ENCODE peak calls at places on chromosome 9, in four cellular contexts. C, A, X and D are unnamed samples.

GRCh38 chr9:130471411-130472183 is 26.8 kb downstream of the ASS1 start:
- DNase-seq in C (no peak), A (no peak), X (no peak), D (no peak)

GRCh38 chr9:64773491-64773931 is 511.5 kb downstream of the FOXD4L5 start:
- DNase-seq in C (no peak), A (no peak), X (no peak), D (no peak)

GRCh38 chr9:131238402-131239021 is 37.8 kb downstream of the FAM78A start:
- DNase-seq in C (no peak), A (no peak), X (no peak), D (no peak)

GRCh38 chr9:90774682-90775081 is 26.9 kb upstream of the SYK start:
- DNase-seq in C (no peak), A (no peak), X (no peak), D (no peak)

GRCh38 chr9:115202960-115203751 is 85.2 kb upstream of the TNC start:
- DNase-seq in C (no peak), A (no peak), X (no peak), D (no peak)

GRCh38 chr9:70131296-70131695 is 87.6 kb downstream of the MAMDC2 start:
- DNase-seq in C (no peak), A (no peak), X (no peak), D (no peak)

GRCh38 chr9:78462616-78463015 is 165.7 kb downstream of the PSAT1 start:
- DNase-seq in C (no peak), A (no peak), X (no peak), D (no peak)

GRCh38 chr9:84669008-84669292 is 579 bp upstream of the NTRK2 start:
- DNase-seq in C (no peak), A (no peak), X (peak; percentile 69), D (no peak)

GRCh38 chr9:96344458-96345180 is 38.9 kb downstream of the SLC35D2 start:
- DNase-seq in C (peak; percentile 67), A (no peak), X (peak; percentile 70), D (no peak)

GRCh38 chr9:78835928-78836450 is 539.1 kb downstream of the PSAT1 start:
- DNase-seq in C (no peak), A (no peak), X (no peak), D (no peak)

GRCh38 chr9:5858833-5859232 is 25.9 kb upstream of the ERMP1 start:
- DNase-seq in C (no peak), A (no peak), X (no peak), D (no peak)

GRCh38 chr9:134291961-134292871 is 34.0 kb upstream of the RXRA start:
- DNase-seq in C (no peak), A (no peak), X (no peak), D (no peak)

GRCh38 chr9:6330958-6331634 is 2.9 kb downstream of the TPD52L3 start:
- DNase-seq in C (no peak), A (no peak), X (no peak), D (no peak)

GRCh38 chr9:76451234-76451633 is 7.7 kb upstream of the GCNT1 start:
- DNase-seq in C (no peak), A (no peak), X (no peak), D (no peak)

GRCh38 chr9:18632624-18633407 is 158.9 kb downstream of the ADAMTSL1 start:
- DNase-seq in C (peak; percentile 27), A (no peak), X (no peak), D (no peak)

GRCh38 chr9:132241840-132242620 is 80.2 kb downstream of the NTNG2 start:
- DNase-seq in C (no peak), A (peak; percentile 50), X (no peak), D (no peak)

GRCh38 chr9:125767349-125767748 is 20.2 kb downstream of the PBX3 start:
- DNase-seq in C (no peak), A (no peak), X (no peak), D (no peak)

GRCh38 chr9:1804128-1804865 is 210.8 kb upstream of the SMARCA2 start:
- DNase-seq in C (no peak), A (no peak), X (no peak), D (no peak)

GRCh38 chr9:70263421-70263820 is 4.6 kb downstream of the SMC5 start:
- DNase-seq in C (no peak), A (no peak), X (no peak), D (no peak)

GRCh38 chr9:2320126-2320525 is 301.5 kb upstream of the VLDLR start:
- DNase-seq in C (no peak), A (no peak), X (no peak), D (no peak)

GRCh38 chr9:11702529-11702928 is 990.7 kb upstream of the TYRP1 start:
- DNase-seq in C (no peak), A (no peak), X (no peak), D (no peak)

GRCh38 chr9:82488702-82489578 is 500.4 kb downstream of the SPATA31D1 start:
- DNase-seq in C (peak; percentile 48), A (no peak), X (no peak), D (no peak)

GRCh38 chr9:132424857-132425702 is 15.1 kb downstream of the CFAP77 start:
- DNase-seq in C (no peak), A (no peak), X (no peak), D (no peak)

GRCh38 chr9:5871785-5872184 is 18.9 kb upstream of the MLANA start:
- DNase-seq in C (no peak), A (no peak), X (no peak), D (no peak)

GRCh38 chr9:5518061-5518936 is 8.0 kb downstream of the PDCD1LG2 start:
- DNase-seq in C (no peak), A (no peak), X (no peak), D (no peak)

GRCh38 chr9:100601216-100601615 is 23.3 kb downstream of the CAVIN4 start:
- DNase-seq in C (no peak), A (peak; percentile 24), X (peak; percentile 16), D (no peak)

GRCh38 chr9:78899006-78899405 is 602.1 kb downstream of the PSAT1 start:
- DNase-seq in C (no peak), A (no peak), X (no peak), D (no peak)